ENCODE peak calls at places on chromosome 18, in six cellular contexts. V is PC-9, M is lower leg skin, P is cardiac muscle cell, B is osteocyte, D is progenitor cell of endocrine pancreas. U is an unnamed sample.

GRCh38 chr18:80147418-80148315 is 38.6 kb downstream of the ADNP2 start:
- DNase-seq in V (no peak), M (peak), P (peak), B (peak), D (no peak), U (peak)

GRCh38 chr18:46418657-46419260 is 238.3 kb downstream of the LOXHD1 start:
- DNase-seq in V (no peak), M (no peak), P (no peak), B (no peak), D (no peak), U (no peak)

GRCh38 chr18:3709166-3709565 is 259.2 kb downstream of the TGIF1 start:
- DNase-seq in V (no peak), M (no peak), P (no peak), B (no peak), D (no peak), U (no peak)

GRCh38 chr18:70523798-70524182 is 234.9 kb downstream of the SOCS6 start:
- DNase-seq in V (no peak), M (no peak), P (no peak), B (no peak), D (no peak), U (no peak)

GRCh38 chr18:8958660-8959059 is 143.8 kb upstream of the NDUFV2 start:
- DNase-seq in V (no peak), M (no peak), P (no peak), B (no peak), D (no peak), U (no peak)

GRCh38 chr18:9673296-9674251 is 34.5 kb upstream of the RAB31 start:
- DNase-seq in V (peak), M (peak), P (peak), B (peak), D (no peak), U (no peak)

GRCh38 chr18:60466671-60467070 is 94.1 kb upstream of the MC4R start:
- DNase-seq in V (no peak), M (no peak), P (no peak), B (no peak), D (no peak), U (no peak)

GRCh38 chr18:55096261-55097026 is 137.2 kb upstream of the CCDC68 start:
- DNase-seq in V (peak), M (no peak), P (peak), B (no peak), D (no peak), U (no peak)

GRCh38 chr18:62249478-62250097 is 62.5 kb downstream of the RELCH start:
- DNase-seq in V (peak), M (peak), P (peak), B (peak), D (peak), U (peak)

GRCh38 chr18:76380791-76381405 is 114.1 kb downstream of the ZNF516 start:
- DNase-seq in V (no peak), M (peak), P (peak), B (no peak), D (no peak), U (no peak)

GRCh38 chr18:62325806-62326645 is 916 bp downstream of the TNFRSF11A start:
- DNase-seq in V (peak), M (no peak), P (peak), B (no peak), D (peak), U (no peak)

GRCh38 chr18:56641714-56642331 is 3.4 kb upstream of the TXNL1 start:
- DNase-seq in V (peak), M (no peak), P (no peak), B (no peak), D (no peak), U (no peak)

GRCh38 chr18:62209046-62209445 is 22.0 kb downstream of the RELCH start:
- DNase-seq in V (no peak), M (no peak), P (no peak), B (no peak), D (no peak), U (no peak)

GRCh38 chr18:68803371-68803770 is 5.5 kb downstream of the CCDC102B start:
- DNase-seq in V (no peak), M (peak), P (no peak), B (no peak), D (no peak), U (no peak)

GRCh38 chr18:9905401-9905922 is 8.4 kb upstream of the VAPA start:
- DNase-seq in V (no peak), M (no peak), P (no peak), B (no peak), D (no peak), U (no peak)

GRCh38 chr18:27223570-27224340 is 38.6 kb upstream of the CHST9 start:
- DNase-seq in V (no peak), M (no peak), P (no peak), B (peak), D (no peak), U (no peak)

GRCh38 chr18:72161686-72162085 is 382.5 kb downstream of the CBLN2 start:
- DNase-seq in V (no peak), M (no peak), P (peak), B (no peak), D (no peak), U (no peak)

GRCh38 chr18:69947361-69948106 is at the start of gene CD226:
- DNase-seq in V (no peak), M (no peak), P (no peak), B (no peak), D (no peak), U (no peak)

GRCh38 chr18:45753251-45753650 is 29.3 kb downstream of the SLC14A1 start:
- DNase-seq in V (no peak), M (no peak), P (no peak), B (no peak), D (no peak), U (no peak)

GRCh38 chr18:8699948-8700347 is 5.4 kb upstream of the MTCL1 start:
- DNase-seq in V (no peak), M (peak), P (no peak), B (no peak), D (no peak), U (no peak)

GRCh38 chr18:38009335-38009734 is 443.7 kb upstream of the CELF4 start:
- DNase-seq in V (no peak), M (no peak), P (no peak), B (no peak), D (no peak), U (no peak)

GRCh38 chr18:63788447-63789096 is 13.4 kb downstream of the SERPINB7 start:
- DNase-seq in V (peak), M (no peak), P (no peak), B (no peak), D (no peak), U (no peak)

GRCh38 chr18:35635171-35635570 is 53.6 kb downstream of the GALNT1 start:
- DNase-seq in V (no peak), M (no peak), P (no peak), B (no peak), D (no peak), U (no peak)

GRCh38 chr18:21242141-21243040 is at the start of gene GREB1L:
- DNase-seq in V (peak), M (no peak), P (peak), B (no peak), D (peak), U (no peak)

GRCh38 chr18:76493213-76494107 is 1.6 kb downstream of the ZNF516 start:
- DNase-seq in V (peak), M (no peak), P (peak), B (no peak), D (no peak), U (no peak)

GRCh38 chr18:2656237-2657042 is 914 bp downstream of the SMCHD1 start:
- DNase-seq in V (no peak), M (peak), P (peak), B (no peak), D (peak), U (no peak)

GRCh38 chr18:27600245-27600644 is 415.1 kb upstream of the CHST9 start:
- DNase-seq in V (no peak), M (no peak), P (no peak), B (no peak), D (no peak), U (no peak)

GRCh38 chr18:21262979-21263378 is 20.9 kb downstream of the GREB1L start:
- DNase-seq in V (no peak), M (no peak), P (no peak), B (no peak), D (no peak), U (no peak)

GRCh38 chr18:1302861-1303260 is 398.2 kb downstream of the ADCYAP1 start:
- DNase-seq in V (no peak), M (no peak), P (no peak), B (no peak), D (no peak), U (no peak)

GRCh38 chr18:71020342-71021096 is 731.7 kb downstream of the SOCS6 start:
- DNase-seq in V (no peak), M (no peak), P (no peak), B (no peak), D (no peak), U (no peak)

GRCh38 chr18:10270160-10270571 is 184.3 kb upstream of the APCDD1 start:
- DNase-seq in V (no peak), M (no peak), P (no peak), B (no peak), D (no peak), U (no peak)

GRCh38 chr18:36770315-36770946 is 58.4 kb downstream of the TPGS2 start:
- DNase-seq in V (no peak), M (no peak), P (no peak), B (no peak), D (no peak), U (no peak)

GRCh38 chr18:68928762-68929675 is 131.1 kb downstream of the CCDC102B start:
- DNase-seq in V (no peak), M (no peak), P (no peak), B (no peak), D (no peak), U (no peak)

GRCh38 chr18:36075862-36076587 is 8.7 kb upstream of the RPRD1A start:
- DNase-seq in V (peak), M (no peak), P (no peak), B (no peak), D (no peak), U (no peak)

GRCh38 chr18:2147866-2148265 is 423.4 kb downstream of the METTL4 start:
- DNase-seq in V (no peak), M (no peak), P (no peak), B (no peak), D (no peak), U (no peak)

GRCh38 chr18:13791181-13791580 is 32.8 kb upstream of the MC5R start:
- DNase-seq in V (peak), M (no peak), P (no peak), B (no peak), D (no peak), U (no peak)

GRCh38 chr18:63505566-63506335 is 29.0 kb downstream of the SERPINB5 start:
- DNase-seq in V (no peak), M (no peak), P (peak), B (no peak), D (no peak), U (no peak)

GRCh38 chr18:48800877-48801727 is 149.7 kb downstream of the SMAD7 start:
- DNase-seq in V (no peak), M (peak), P (no peak), B (peak), D (no peak), U (peak)

GRCh38 chr18:48797841-48798255 is 152.9 kb downstream of the SMAD7 start:
- DNase-seq in V (no peak), M (peak), P (no peak), B (peak), D (no peak), U (no peak)

GRCh38 chr18:48800479-48800876 is 150.3 kb downstream of the SMAD7 start:
- DNase-seq in V (no peak), M (peak), P (no peak), B (peak), D (no peak), U (peak)

GRCh38 chr18:48798334-48799197 is 152.2 kb downstream of the SMAD7 start:
- DNase-seq in V (no peak), M (peak), P (no peak), B (peak), D (no peak), U (peak)

DNA sequence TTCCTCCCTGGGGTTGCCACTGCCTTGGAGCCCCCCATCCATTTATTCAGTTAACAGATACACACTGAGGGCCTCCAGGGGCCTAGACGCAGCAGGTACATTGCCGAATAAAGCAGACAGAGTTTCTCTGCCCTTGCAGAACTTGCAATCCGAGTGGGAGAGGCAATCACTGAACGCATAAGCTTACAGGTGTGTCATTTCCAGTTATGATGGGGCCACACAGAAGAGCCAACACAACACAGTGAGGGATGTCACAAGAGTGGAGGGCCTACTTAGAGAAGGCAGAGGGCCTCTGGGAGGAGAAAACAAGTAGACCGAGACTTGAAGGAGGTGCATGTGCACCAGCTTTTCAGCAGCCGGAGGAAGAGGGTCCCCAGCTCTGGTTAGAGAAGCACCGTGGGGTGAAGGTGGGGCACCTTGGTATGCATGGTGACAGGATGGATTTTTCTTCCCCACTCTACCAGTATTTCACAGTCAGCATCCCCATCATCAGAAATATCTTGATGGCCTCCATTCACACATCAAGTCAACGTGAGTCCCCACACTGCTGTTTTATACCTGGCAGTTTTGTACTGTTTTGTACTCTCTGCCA is 150.9 kb downstream of the SMAD7 start:
- DNase-seq in V (no peak), M (peak), P (no peak), B (peak), D (no peak), U (no peak)
- TF ChIP-seq CTCF in V (no peak), M (no peak), P (no peak), B (no peak), D (no peak), U (no peak)

GRCh38 chr18:12305930-12306629 is 2.0 kb upstream of the TUBB6 start:
- DNase-seq in V (no peak), M (peak), P (peak), B (no peak), D (no peak), U (peak)

GRCh38 chr18:12306752-12307151 is 1.3 kb upstream of the TUBB6 start:
- DNase-seq in V (no peak), M (peak), P (no peak), B (no peak), D (no peak), U (no peak)

GRCh38 chr18:12307871-12308385 is at the start of gene TUBB6:
- DNase-seq in V (no peak), M (peak), P (peak), B (peak), D (no peak), U (peak)

GRCh38 chr18:12308386-12309100 is 502 bp downstream of the TUBB6 start:
- DNase-seq in V (peak), M (peak), P (peak), B (peak), D (no peak), U (peak)

GRCh38 chr18:12307251-12307736 is 747 bp upstream of the TUBB6 start:
- DNase-seq in V (no peak), M (peak), P (peak), B (no peak), D (no peak), U (no peak)
- TF ChIP-seq CTCF in V (no peak), M (no peak), P (peak), B (no peak), D (peak), U (no peak)

GRCh38 chr18:22868831-22869230 is 64.3 kb upstream of the RBBP8 start:
- DNase-seq in V (no peak), M (no peak), P (no peak), B (no peak), D (no peak), U (no peak)

GRCh38 chr18:22860807-22861206 is 72.3 kb upstream of the RBBP8 start:
- DNase-seq in V (no peak), M (no peak), P (no peak), B (no peak), D (no peak), U (no peak)

GRCh38 chr18:22865354-22866116 is 67.6 kb upstream of the RBBP8 start:
- DNase-seq in V (peak), M (no peak), P (no peak), B (no peak), D (no peak), U (no peak)
- TF ChIP-seq CTCF in V (no peak), M (no peak), P (no peak), B (no peak), D (no peak), U (no peak)

GRCh38 chr18:65968605-65969004 is 217.8 kb downstream of the CDH7 start:
- DNase-seq in V (no peak), M (no peak), P (peak), B (no peak), D (no peak), U (no peak)
- TF ChIP-seq CTCF in V (peak), M (no peak), P (no peak), B (peak), D (peak), U (no peak)

GRCh38 chr18:65983750-65984149 is 232.9 kb downstream of the CDH7 start:
- DNase-seq in V (no peak), M (no peak), P (no peak), B (no peak), D (no peak), U (no peak)
- TF ChIP-seq CTCF in V (peak), M (no peak), P (no peak), B (no peak), D (no peak), U (no peak)

GRCh38 chr18:40293311-40293710 is 1661.7 kb upstream of the PIK3C3 start:
- DNase-seq in V (no peak), M (no peak), P (peak), B (no peak), D (no peak), U (no peak)
- TF ChIP-seq CTCF in V (no peak), M (no peak), P (peak), B (peak), D (peak), U (no peak)

GRCh38 chr18:49490246-49490762 is 3.3 kb upstream of the C18orf32 start:
- DNase-seq in V (no peak), M (no peak), P (no peak), B (no peak), D (no peak), U (no peak)

GRCh38 chr18:49486617-49486958 is 446 bp downstream of the C18orf32 start:
- DNase-seq in V (no peak), M (no peak), P (no peak), B (no peak), D (no peak), U (no peak)

GRCh38 chr18:49483198-49483597 is 3.8 kb downstream of the C18orf32 start:
- DNase-seq in V (no peak), M (no peak), P (no peak), B (no peak), D (no peak), U (no peak)

GRCh38 chr18:49487711-49488310 is 777 bp upstream of the C18orf32 start:
- DNase-seq in V (no peak), M (no peak), P (no peak), B (peak), D (no peak), U (no peak)

DNA sequence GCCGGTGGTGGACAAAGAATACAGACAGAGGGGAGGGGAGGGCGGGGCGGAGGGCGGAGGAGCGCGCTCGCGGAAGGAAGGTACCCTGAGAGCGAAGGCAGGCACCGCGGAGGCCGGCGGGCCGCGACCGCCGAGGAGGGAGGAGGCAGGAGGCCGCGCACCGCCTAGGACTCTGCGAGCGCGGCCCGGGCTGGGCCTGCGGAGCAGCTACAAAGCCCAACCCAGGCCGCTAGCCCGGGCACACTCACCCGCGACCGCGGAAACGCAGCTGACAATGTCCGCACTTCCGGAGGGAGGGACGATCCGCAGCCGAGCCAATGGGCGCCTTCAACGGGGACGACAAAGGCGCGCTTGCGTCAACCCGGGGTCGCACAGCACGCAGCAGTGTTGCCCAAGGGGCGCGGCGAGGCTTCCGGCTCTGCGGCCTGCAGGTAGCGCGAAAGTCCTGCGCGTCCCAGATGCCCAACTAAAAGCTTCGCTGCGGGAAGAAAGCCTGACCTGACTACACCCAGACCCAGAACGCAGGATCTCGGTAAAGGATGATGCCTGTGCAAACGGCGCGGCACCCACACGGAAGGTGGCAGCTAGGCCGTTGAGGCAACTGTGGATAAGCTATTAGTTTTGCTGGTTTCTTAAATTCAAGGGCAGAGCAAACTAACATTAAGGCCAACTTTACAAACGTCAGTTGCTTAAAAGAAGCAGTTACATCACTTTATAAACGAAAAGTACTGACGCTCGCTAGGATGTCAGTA is at the start of gene C18orf32:
- DNase-seq in V (peak), M (peak), P (peak), B (peak), D (peak), U (peak)
- TF ChIP-seq CTCF in V (no peak), M (no peak), P (no peak), B (no peak), D (no peak), U (no peak)

GRCh38 chr18:12422936-12423335 is 15.2 kb downstream of the PRELID3A start:
- DNase-seq in V (no peak), M (no peak), P (no peak), B (no peak), D (no peak), U (no peak)
- TF ChIP-seq CTCF in V (no peak), M (no peak), P (no peak), B (no peak), D (no peak), U (no peak)

DNA sequence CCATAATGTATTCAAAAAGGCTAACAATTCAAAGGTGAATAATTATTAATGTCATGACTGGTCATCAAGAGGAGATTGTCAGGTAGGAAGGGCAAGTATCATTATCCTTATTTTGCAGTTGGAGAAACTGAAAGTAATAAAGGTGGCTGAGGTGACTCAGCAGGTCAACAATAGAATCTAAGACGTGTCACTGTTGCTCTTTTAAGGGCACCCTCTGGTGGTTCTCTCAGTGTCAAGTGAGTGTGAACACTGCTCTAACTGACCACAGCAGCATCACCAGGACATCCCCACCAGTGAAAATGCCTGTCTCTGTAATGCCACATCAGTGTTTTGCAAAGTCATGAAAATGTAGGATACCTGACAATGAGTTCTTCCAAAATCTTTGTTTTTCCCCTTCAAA is 69.7 kb downstream of the DCC start:
- DNase-seq in V (no peak), M (no peak), P (no peak), B (no peak), D (no peak), U (no peak)
- TF ChIP-seq CTCF in V (peak), M (no peak), P (no peak), B (no peak), D (no peak), U (no peak)